ENCODE peak calls at places on chromosome 21, in seven cellular contexts. I, F, J, C, E, R and B are unnamed samples.

GRCh38 chr21:39003982-39004775 is 179.1 kb downstream of the PSMG1 start:
- DNase-seq in I (no peak), F (no peak), J (no peak), C (no peak), E (peak), R (no peak), B (no peak)

GRCh38 chr21:35925497-35925896 is 134.8 kb downstream of the SETD4 start:
- DNase-seq in I (no peak), F (no peak), J (no peak), C (no peak), E (no peak), R (no peak), B (no peak)

GRCh38 chr21:18499761-18500376 is 96.3 kb upstream of the TMPRSS15 start:
- DNase-seq in I (no peak), F (peak), J (no peak), C (no peak), E (peak), R (peak), B (peak)

GRCh38 chr21:43370091-43370658 is 56.8 kb downstream of the SIK1 start:
- DNase-seq in I (no peak), F (no peak), J (peak), C (no peak), E (no peak), R (no peak), B (no peak)

GRCh38 chr21:23853796-23854379 is 1753.4 kb downstream of the MRPL39 start:
- DNase-seq in I (no peak), F (no peak), J (no peak), C (no peak), E (peak), R (peak), B (peak)

GRCh38 chr21:29854795-29855194 is 85.0 kb downstream of the GRIK1 start:
- DNase-seq in I (no peak), F (no peak), J (no peak), C (no peak), E (no peak), R (no peak), B (no peak)

GRCh38 chr21:31658053-31658452 is 1.4 kb upstream of the SOD1 start:
- DNase-seq in I (no peak), F (no peak), J (no peak), C (no peak), E (no peak), R (no peak), B (no peak)

GRCh38 chr21:33971492-33972013 is 55.9 kb upstream of the ATP5PO start:
- DNase-seq in I (no peak), F (no peak), J (no peak), C (no peak), E (peak), R (no peak), B (no peak)

GRCh38 chr21:44590311-44590721 is 2.0 kb downstream of the KRTAP10-6 start:
- DNase-seq in I (no peak), F (no peak), J (no peak), C (no peak), E (no peak), R (no peak), B (no peak)

GRCh38 chr21:25398630-25399029 is 208.7 kb downstream of the MRPL39 start:
- DNase-seq in I (no peak), F (no peak), J (no peak), C (no peak), E (no peak), R (no peak), B (no peak)

GRCh38 chr21:38086580-38086979 is 170.2 kb upstream of the KCNJ15 start:
- DNase-seq in I (no peak), F (no peak), J (no peak), C (no peak), E (no peak), R (no peak), B (no peak)

GRCh38 chr21:43034098-43034497 is 41.5 kb downstream of the CBS start:
- DNase-seq in I (no peak), F (no peak), J (no peak), C (no peak), E (no peak), R (no peak), B (no peak)

GRCh38 chr21:32826317-32827167 is 55.0 kb upstream of the PAXBP1 start:
- DNase-seq in I (no peak), F (peak), J (peak), C (no peak), E (peak), R (peak), B (peak)

GRCh38 chr21:33033094-33033951 is 7.6 kb downstream of the OLIG2 start:
- DNase-seq in I (no peak), F (no peak), J (no peak), C (no peak), E (no peak), R (no peak), B (no peak)

GRCh38 chr21:45859041-45859761 is 122.4 kb upstream of the COL6A1 start:
- DNase-seq in I (no peak), F (no peak), J (no peak), C (peak), E (no peak), R (no peak), B (no peak)

GRCh38 chr21:38486221-38486620 is 12.1 kb downstream of the ERG start:
- DNase-seq in I (no peak), F (no peak), J (no peak), C (no peak), E (peak), R (no peak), B (no peak)

GRCh38 chr21:14685568-14685967 is 139.5 kb upstream of the SAMSN1 start:
- DNase-seq in I (no peak), F (no peak), J (no peak), C (no peak), E (no peak), R (no peak), B (no peak)

GRCh38 chr21:46284077-46284644 is 1.2 kb downstream of the MCM3AP start:
- DNase-seq in I (no peak), F (no peak), J (no peak), C (no peak), E (no peak), R (no peak), B (no peak)

GRCh38 chr21:18142639-18143038 is 102.0 kb upstream of the CHODL start:
- DNase-seq in I (no peak), F (no peak), J (no peak), C (no peak), E (no peak), R (no peak), B (no peak)

GRCh38 chr21:37159053-37159776 is 86.2 kb downstream of the TTC3 start:
- DNase-seq in I (no peak), F (no peak), J (no peak), C (no peak), E (no peak), R (peak), B (no peak)

GRCh38 chr21:35697321-35697808 is 363.0 kb downstream of the SETD4 start:
- DNase-seq in I (no peak), F (no peak), J (peak), C (no peak), E (peak), R (peak), B (peak)

GRCh38 chr21:39316062-39316461 is 2.6 kb upstream of the BRWD1 start:
- DNase-seq in I (no peak), F (no peak), J (no peak), C (no peak), E (no peak), R (peak), B (no peak)

GRCh38 chr21:38721983-38722382 is 83.7 kb upstream of the ETS2 start:
- DNase-seq in I (no peak), F (no peak), J (no peak), C (no peak), E (peak), R (no peak), B (no peak)